ENCODE peak calls at places on chromosomes 4 and X, in six cellular contexts. P is CD4-positive, alpha-beta T cell; H is CD4-positive, alpha-beta memory T cell; Q is IMR-90; G is brain microvascular endothelial cell; W is OCI-LY7. R is an unnamed sample.

GRCh38 chrX:53280703-53281320 is 572 bp downstream of the IQSEC2 start:
- DNase-seq in G (peak; percentile 47), P (no peak), W (no peak), H (no peak), Q (peak; percentile 35), R (peak; percentile 29)

GRCh38 chr4:6372649-6373525 is 99.5 kb downstream of the PPP2R2C start:
- DNase-seq in H (peak; percentile 21), Q (peak; percentile 28), G (peak; percentile 40), W (peak; percentile 64), P (no peak), R (peak; percentile 65)

GRCh38 chr4:180363817-180364216 is 1879.4 kb upstream of the TENM3 start:
- DNase-seq in Q (no peak), P (no peak), W (no peak), H (no peak), G (no peak), R (no peak)

GRCh38 chr4:155757745-155758265 is 1.0 kb upstream of the GUCY1B1 start:
- DNase-seq in W (no peak), G (no peak), H (no peak), P (no peak), Q (no peak), R (no peak)

GRCh38 chrX:125439194-125439849 is 119.7 kb downstream of the TEX13C start:
- DNase-seq in Q (no peak), G (no peak), W (no peak), H (no peak), P (no peak), R (no peak)

GRCh38 chr4:95190751-95191436 is 357.9 kb downstream of the UNC5C start:
- DNase-seq in W (no peak), G (no peak), Q (no peak), P (no peak), H (no peak), R (no peak)

GRCh38 chr4:174278467-174278866 is 5.0 kb downstream of the FBXO8 start:
- DNase-seq in P (no peak), H (no peak), G (no peak), W (no peak), Q (no peak), R (no peak)

GRCh38 chr4:2356123-2357069 is 62.0 kb downstream of the ZFYVE28 start:
- DNase-seq in G (no peak), H (no peak), Q (no peak), W (no peak), P (no peak), R (no peak)

GRCh38 chr4:22515145-22515887 is 550 bp downstream of the ADGRA3 start:
- DNase-seq in W (no peak), Q (peak; percentile 64), G (peak; percentile 53), P (no peak), H (no peak), R (peak; percentile 74)

GRCh38 chr4:8383016-8383415 is 57.5 kb downstream of the ACOX3 start:
- DNase-seq in G (no peak), P (no peak), Q (no peak), H (no peak), W (no peak), R (no peak)
- H3K27ac ChIP-seq in G (no peak overlapping the region), P (no peak overlapping the region), Q (no peak overlapping the region), H (no peak overlapping the region), W (no peak overlapping the region), R (no peak overlapping the region)

GRCh38 chr4:184812651-184813181 is 13.1 kb downstream of the ACSL1 start:
- DNase-seq in G (peak; percentile 50), H (no peak), Q (peak; percentile 24), P (no peak), W (no peak), R (peak; percentile 38)

GRCh38 chr4:184816962-184817361 is 8.8 kb downstream of the ACSL1 start:
- DNase-seq in P (no peak), W (peak; percentile 50), G (no peak), H (no peak), Q (no peak), R (no peak)

GRCh38 chr4:184815046-184815877 is 10.5 kb downstream of the ACSL1 start:
- DNase-seq in Q (peak; percentile 74), P (no peak), W (peak; percentile 76), G (peak; percentile 80), H (no peak), R (peak; percentile 96)

GRCh38 chr4:184812181-184812542 is 13.6 kb downstream of the ACSL1 start:
- DNase-seq in Q (no peak), G (no peak), P (no peak), W (no peak), H (no peak), R (no peak)

DNA sequence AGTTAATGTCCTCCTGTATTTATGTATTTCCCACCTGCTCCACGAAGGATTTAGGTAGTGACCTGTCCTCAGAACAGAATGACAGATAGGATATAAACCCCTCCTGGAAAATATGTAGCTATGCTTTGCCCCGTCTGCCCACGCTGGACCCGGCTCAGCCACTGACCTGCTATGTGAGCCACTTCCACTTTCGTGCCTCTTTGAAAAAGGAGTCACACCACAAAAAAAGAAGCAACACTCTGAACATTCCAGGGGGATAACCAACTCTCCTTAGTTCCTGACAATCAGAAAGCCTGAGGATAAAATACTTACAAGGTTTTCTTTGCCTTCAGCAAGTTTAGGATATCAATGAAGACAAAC is 11.1 kb downstream of the ACSL1 start:
- DNase-seq in Q (no peak), H (no peak), W (no peak), P (no peak), G (no peak), R (no peak)
- H3K27ac ChIP-seq in Q (no peak overlapping the region), H (no peak overlapping the region), W (peak overlapping the region; percentile 84), P (no peak overlapping the region), G (no peak overlapping the region), R (peak overlapping the region; percentile 92)

GRCh38 chr4:184342167-184342856 is 124.6 kb upstream of the ENPP6 start:
- DNase-seq in W (no peak), G (no peak), H (no peak), Q (no peak), P (no peak), R (no peak)

GRCh38 chr4:184343400-184344177 is 125.9 kb upstream of the ENPP6 start:
- DNase-seq in Q (peak; percentile 75), W (peak; percentile 64), H (peak; percentile 37), G (peak; percentile 75), P (peak; percentile 29), R (peak; percentile 65)

GRCh38 chr4:184345573-184345922 is 127.9 kb upstream of the ENPP6 start:
- DNase-seq in H (no peak), Q (peak; percentile 22), P (no peak), G (no peak), W (no peak), R (no peak)

GRCh38 chr4:184344899-184345572 is 127.4 kb upstream of the ENPP6 start:
- DNase-seq in Q (no peak), W (no peak), P (no peak), H (no peak), G (no peak), R (no peak)

GRCh38 chr4:184344435-184344834 is 126.8 kb upstream of the ENPP6 start:
- DNase-seq in Q (no peak), P (no peak), G (no peak), H (no peak), W (no peak), R (no peak)
- H3K27ac ChIP-seq in Q (no peak overlapping the region), P (no peak overlapping the region), G (no peak overlapping the region), H (no peak overlapping the region), W (no peak overlapping the region), R (no peak overlapping the region)

DNA sequence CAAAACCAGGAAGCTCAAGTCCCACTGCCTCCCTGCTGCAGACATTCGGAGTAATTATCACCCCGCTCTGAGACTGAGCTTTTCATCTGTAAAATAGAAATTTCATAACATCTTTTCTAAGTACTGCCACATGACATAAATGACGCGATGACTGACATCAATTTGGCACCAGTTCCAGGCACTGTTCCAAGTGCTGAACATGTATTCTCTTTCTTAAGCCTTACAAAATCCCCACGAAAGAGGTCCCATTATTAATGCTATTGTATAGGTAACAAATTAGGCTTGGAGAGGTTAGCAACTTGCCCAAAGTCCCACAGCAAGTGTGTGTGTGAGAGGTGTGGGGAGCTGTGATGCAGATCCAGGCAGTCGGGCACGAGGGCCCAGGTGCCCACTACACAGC is 56.4 kb downstream of the SLC2A9 start:
- DNase-seq in P (no peak), H (no peak), Q (no peak), W (no peak), G (no peak), R (no peak)
- H3K27ac ChIP-seq in P (no peak overlapping the region), H (no peak overlapping the region), Q (no peak overlapping the region), W (no peak overlapping the region), G (no peak overlapping the region), R (no peak overlapping the region)

GRCh38 chr4:38757945-38758344 is 24.8 kb downstream of the TLR10 start:
- DNase-seq in H (no peak), P (no peak), G (no peak), Q (no peak), W (peak; percentile 67), R (no peak)

GRCh38 chr4:38759077-38759789 is 23.6 kb downstream of the TLR10 start:
- DNase-seq in W (peak; percentile 83), G (peak; percentile 77), Q (peak; percentile 80), P (peak; percentile 52), H (peak; percentile 63), R (peak; percentile 42)

GRCh38 chr4:38759790-38760122 is 23.0 kb downstream of the TLR10 start:
- DNase-seq in W (no peak), G (no peak), Q (no peak), P (no peak), H (no peak), R (no peak)

GRCh38 chr4:38762560-38762959 is 20.2 kb downstream of the TLR10 start:
- DNase-seq in H (no peak), W (peak; percentile 92), Q (no peak), P (no peak), G (no peak), R (no peak)

DNA sequence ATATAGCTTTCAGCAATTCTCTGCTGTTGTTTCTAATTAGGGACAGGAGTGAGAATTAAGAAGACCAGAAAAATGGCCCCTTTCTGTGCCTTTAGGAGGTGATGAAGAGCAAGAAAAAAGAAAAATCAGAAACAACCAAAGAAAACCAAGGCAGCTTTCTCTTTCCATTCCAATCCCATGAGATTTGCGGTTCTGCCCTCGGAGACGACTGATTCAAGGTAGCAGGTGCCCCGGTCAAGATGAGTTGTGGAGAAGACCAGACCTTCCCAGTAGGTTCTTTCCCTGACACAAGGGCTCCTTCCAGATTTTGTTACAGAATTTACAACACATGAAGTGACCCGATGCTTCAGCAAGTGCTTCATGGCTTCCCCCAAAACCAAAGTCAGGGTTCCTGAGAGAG is 21.9 kb downstream of the TLR10 start:
- DNase-seq in P (no peak), Q (no peak), G (no peak), H (no peak), W (peak; percentile 83), R (no peak)
- H3K27ac ChIP-seq in P (no peak overlapping the region), Q (no peak overlapping the region), G (no peak overlapping the region), H (no peak overlapping the region), W (peak overlapping the region; percentile 99), R (no peak overlapping the region)

DNA sequence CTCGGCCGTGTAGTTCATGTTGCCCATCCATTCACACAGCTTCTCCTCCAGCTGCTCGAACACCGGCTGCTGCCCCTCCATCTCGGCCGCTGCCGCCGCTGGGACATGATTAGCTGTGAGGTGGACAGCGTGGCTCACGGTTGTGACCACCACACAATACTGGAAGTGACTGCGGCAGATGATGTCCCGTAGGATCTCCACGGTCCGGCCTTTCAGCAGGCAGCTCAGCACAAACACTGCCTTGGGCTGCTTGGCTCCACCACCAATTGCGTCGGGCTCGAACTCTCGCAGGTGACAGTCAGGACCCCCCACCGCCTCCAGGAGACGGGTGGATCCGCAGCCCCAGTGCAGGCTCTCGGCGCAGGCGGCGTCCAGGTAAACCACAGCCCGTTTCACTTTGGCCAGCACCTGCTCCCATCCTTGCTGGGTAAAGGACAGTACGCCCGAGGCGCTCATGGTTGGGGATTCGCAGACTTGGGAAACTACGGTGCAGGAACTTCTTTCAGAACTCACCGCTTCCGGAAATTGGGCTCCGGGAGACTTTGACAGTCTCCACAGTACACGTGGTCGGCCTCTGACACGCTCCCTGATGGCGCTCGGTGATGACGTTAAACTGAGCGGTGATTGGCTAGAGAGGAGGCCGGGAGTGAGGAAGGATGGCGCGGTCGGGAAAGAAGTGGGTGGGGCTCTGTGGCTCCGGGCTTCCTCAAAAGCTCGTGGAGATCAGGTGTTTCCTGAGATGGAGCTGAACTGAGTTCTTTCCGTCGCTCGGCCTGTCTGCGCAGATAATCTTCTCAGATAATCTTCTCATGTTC is at the start of gene SCFD2:
- DNase-seq in Q (peak; percentile 97), G (peak; percentile 98), H (peak; percentile 96), W (peak; percentile 96), P (peak; percentile 96), R (peak; percentile 98)
- H3K27ac ChIP-seq in Q (peak within 1 kb of the TSS; percentile 57), G (peak within 1 kb of the TSS; percentile 26), H (peak within 1 kb of the TSS; percentile 74), W (peak within 1 kb of the TSS; percentile 50), P (peak within 1 kb of the TSS; percentile 77), R (peak within 1 kb of the TSS; percentile 65)

R was measured in RWPE1.